ENCODE peak calls at places on chromosomes 11 and 22, in five cellular contexts. One of them, this sample, is unnamed.

GRCh38 chr22:28927526-28928089 is 44.2 kb downstream of the ZNRF3 start:
- DNase-seq in RWPE1: no peak
- DNase-seq in progenitor cell of endocrine pancreas: no peak
- DNase-seq in H1: no peak
- DNase-seq in epithelial cell of esophagus: no peak
- DNase-seq in this sample: no peak

GRCh38 chr22:20526628-20527355 is 19.4 kb downstream of the MED15 start:
- DNase-seq in RWPE1: no peak
- DNase-seq in progenitor cell of endocrine pancreas: no peak
- DNase-seq in H1: no peak
- DNase-seq in epithelial cell of esophagus: peak
- DNase-seq in this sample: no peak

GRCh38 chr22:17074648-17075002 is 10.2 kb upstream of the IL17RA start:
- DNase-seq in RWPE1: no peak
- DNase-seq in progenitor cell of endocrine pancreas: no peak
- DNase-seq in H1: no peak
- DNase-seq in epithelial cell of esophagus: no peak
- DNase-seq in this sample: no peak

GRCh38 chr22:38170469-38170868 is 11.2 kb downstream of the PLA2G6 start:
- DNase-seq in RWPE1: no peak
- DNase-seq in progenitor cell of endocrine pancreas: no peak
- DNase-seq in H1: no peak
- DNase-seq in epithelial cell of esophagus: no peak
- DNase-seq in this sample: no peak

GRCh38 chr11:11510939-11511338 is 110.9 kb downstream of the GALNT18 start:
- DNase-seq in RWPE1: no peak
- DNase-seq in progenitor cell of endocrine pancreas: no peak
- DNase-seq in H1: no peak
- DNase-seq in epithelial cell of esophagus: peak
- DNase-seq in this sample: no peak

GRCh38 chr11:15944460-15944859 is 411.9 kb downstream of the SOX6 start:
- DNase-seq in RWPE1: no peak
- DNase-seq in progenitor cell of endocrine pancreas: no peak
- DNase-seq in H1: peak
- DNase-seq in epithelial cell of esophagus: no peak
- DNase-seq in this sample: no peak

GRCh38 chr11:69060806-69061712 is 12.3 kb downstream of the TPCN2 start:
- DNase-seq in RWPE1: no peak
- DNase-seq in progenitor cell of endocrine pancreas: no peak
- DNase-seq in H1: no peak
- DNase-seq in epithelial cell of esophagus: no peak
- DNase-seq in this sample: no peak

GRCh38 chr11:13308704-13309103 is 31.1 kb downstream of the BMAL1 start:
- DNase-seq in RWPE1: no peak
- DNase-seq in progenitor cell of endocrine pancreas: no peak
- DNase-seq in H1: no peak
- DNase-seq in epithelial cell of esophagus: no peak
- DNase-seq in this sample: no peak

GRCh38 chr22:40960137-40960536 is 9.0 kb downstream of the RBX1 start:
- DNase-seq in RWPE1: no peak
- DNase-seq in progenitor cell of endocrine pancreas: no peak
- DNase-seq in H1: no peak
- DNase-seq in epithelial cell of esophagus: peak
- DNase-seq in this sample: no peak

GRCh38 chr11:132234878-132235277 is 864.5 kb downstream of the NTM start:
- DNase-seq in RWPE1: no peak
- DNase-seq in progenitor cell of endocrine pancreas: no peak
- DNase-seq in H1: no peak
- DNase-seq in epithelial cell of esophagus: peak
- DNase-seq in this sample: no peak

GRCh38 chr11:29129850-29130249 is 887.0 kb downstream of the KCNA4 start:
- DNase-seq in RWPE1: peak
- DNase-seq in progenitor cell of endocrine pancreas: no peak
- DNase-seq in H1: no peak
- DNase-seq in epithelial cell of esophagus: peak
- DNase-seq in this sample: no peak

GRCh38 chr11:130725417-130726233 is 190.7 kb downstream of the SNX19 start:
- DNase-seq in RWPE1: peak
- DNase-seq in progenitor cell of endocrine pancreas: no peak
- DNase-seq in H1: no peak
- DNase-seq in epithelial cell of esophagus: peak
- DNase-seq in this sample: no peak

GRCh38 chr11:8649361-8649760 is 33.1 kb downstream of the TRIM66 start:
- DNase-seq in RWPE1: peak
- DNase-seq in progenitor cell of endocrine pancreas: no peak
- DNase-seq in H1: no peak
- DNase-seq in epithelial cell of esophagus: peak
- DNase-seq in this sample: no peak

GRCh38 chr11:17395554-17395961 is 7.1 kb upstream of the KCNJ11 start:
- DNase-seq in RWPE1: no peak
- DNase-seq in progenitor cell of endocrine pancreas: no peak
- DNase-seq in H1: no peak
- DNase-seq in epithelial cell of esophagus: no peak
- DNase-seq in this sample: no peak

GRCh38 chr11:9759519-9760179 is 95.8 kb downstream of the SWAP70 start:
- DNase-seq in RWPE1: peak
- DNase-seq in progenitor cell of endocrine pancreas: no peak
- DNase-seq in H1: no peak
- DNase-seq in epithelial cell of esophagus: peak
- DNase-seq in this sample: peak

GRCh38 chr11:129117595-129118350 is 74.4 kb downstream of the ARHGAP32 start:
- DNase-seq in RWPE1: peak
- DNase-seq in progenitor cell of endocrine pancreas: no peak
- DNase-seq in H1: no peak
- DNase-seq in epithelial cell of esophagus: peak
- DNase-seq in this sample: no peak

GRCh38 chr11:72760543-72761400 is 8.6 kb upstream of the ARAP1 start:
- DNase-seq in RWPE1: no peak
- DNase-seq in progenitor cell of endocrine pancreas: no peak
- DNase-seq in H1: no peak
- DNase-seq in epithelial cell of esophagus: no peak
- DNase-seq in this sample: no peak

GRCh38 chr11:124194696-124195418 is 11.7 kb downstream of the OR10D3 start:
- DNase-seq in RWPE1: peak
- DNase-seq in progenitor cell of endocrine pancreas: no peak
- DNase-seq in H1: peak
- DNase-seq in epithelial cell of esophagus: peak
- DNase-seq in this sample: no peak

GRCh38 chr22:40410272-40410671 is 39.9 kb downstream of the SGSM3 start:
- DNase-seq in RWPE1: peak
- DNase-seq in progenitor cell of endocrine pancreas: no peak
- DNase-seq in H1: no peak
- DNase-seq in epithelial cell of esophagus: peak
- DNase-seq in this sample: no peak

GRCh38 chr22:35191412-35191811 is 65.9 kb upstream of the HMGXB4 start:
- DNase-seq in RWPE1: peak
- DNase-seq in progenitor cell of endocrine pancreas: no peak
- DNase-seq in H1: no peak
- DNase-seq in epithelial cell of esophagus: peak
- DNase-seq in this sample: no peak

GRCh38 chr11:2270322-2271076 is at the start of gene ASCL2:
- DNase-seq in RWPE1: no peak
- DNase-seq in progenitor cell of endocrine pancreas: no peak
- DNase-seq in H1: no peak
- DNase-seq in epithelial cell of esophagus: peak
- DNase-seq in this sample: peak

GRCh38 chr11:114131366-114131963 is 72.0 kb downstream of the ZBTB16 start:
- DNase-seq in RWPE1: no peak
- DNase-seq in progenitor cell of endocrine pancreas: no peak
- DNase-seq in H1: no peak
- DNase-seq in epithelial cell of esophagus: no peak
- DNase-seq in this sample: no peak

GRCh38 chr22:39349506-39349966 is 255 bp upstream of the SYNGR1 start:
- DNase-seq in RWPE1: no peak
- DNase-seq in progenitor cell of endocrine pancreas: peak
- DNase-seq in H1: peak
- DNase-seq in epithelial cell of esophagus: no peak
- DNase-seq in this sample: peak

GRCh38 chr11:14644396-14645246 is 1.0 kb downstream of the PDE3B start:
- DNase-seq in RWPE1: peak
- DNase-seq in progenitor cell of endocrine pancreas: peak
- DNase-seq in H1: peak
- DNase-seq in epithelial cell of esophagus: peak
- DNase-seq in this sample: peak

GRCh38 chr11:37280194-37280593 is 682.2 kb upstream of the RAG2 start:
- DNase-seq in RWPE1: no peak
- DNase-seq in progenitor cell of endocrine pancreas: no peak
- DNase-seq in H1: no peak
- DNase-seq in epithelial cell of esophagus: no peak
- DNase-seq in this sample: no peak

GRCh38 chr22:42627981-42628380 is 12.4 kb downstream of the ATP5MGL start:
- DNase-seq in RWPE1: no peak
- DNase-seq in progenitor cell of endocrine pancreas: no peak
- DNase-seq in H1: no peak
- DNase-seq in epithelial cell of esophagus: no peak
- DNase-seq in this sample: no peak

GRCh38 chr11:102494216-102494615 is 36.3 kb downstream of the MMP7 start:
- DNase-seq in RWPE1: peak
- DNase-seq in progenitor cell of endocrine pancreas: no peak
- DNase-seq in H1: no peak
- DNase-seq in epithelial cell of esophagus: peak
- DNase-seq in this sample: no peak

GRCh38 chr11:3616721-3617460 is 24.9 kb downstream of the ART5 start:
- DNase-seq in RWPE1: no peak
- DNase-seq in progenitor cell of endocrine pancreas: no peak
- DNase-seq in H1: no peak
- DNase-seq in epithelial cell of esophagus: no peak
- DNase-seq in this sample: no peak

GRCh38 chr11:58179648-58180047 is 9.2 kb upstream of the OR9Q2 start:
- DNase-seq in RWPE1: no peak
- DNase-seq in progenitor cell of endocrine pancreas: no peak
- DNase-seq in H1: no peak
- DNase-seq in epithelial cell of esophagus: no peak
- DNase-seq in this sample: no peak

GRCh38 chr11:111460752-111461305 is 51.4 kb downstream of the BTG4 start:
- DNase-seq in RWPE1: no peak
- DNase-seq in progenitor cell of endocrine pancreas: no peak
- DNase-seq in H1: no peak
- DNase-seq in epithelial cell of esophagus: no peak
- DNase-seq in this sample: no peak

GRCh38 chr11:101523193-101523592 is 60.6 kb downstream of the TRPC6 start:
- DNase-seq in RWPE1: no peak
- DNase-seq in progenitor cell of endocrine pancreas: no peak
- DNase-seq in H1: no peak
- DNase-seq in epithelial cell of esophagus: no peak
- DNase-seq in this sample: no peak

GRCh38 chr11:70378506-70379134 is 19.7 kb upstream of the CTTN start:
- DNase-seq in RWPE1: no peak
- DNase-seq in progenitor cell of endocrine pancreas: no peak
- DNase-seq in H1: no peak
- DNase-seq in epithelial cell of esophagus: no peak
- DNase-seq in this sample: no peak

GRCh38 chr22:26320469-26320868 is 108.6 kb upstream of the ASPHD2 start:
- DNase-seq in RWPE1: no peak
- DNase-seq in progenitor cell of endocrine pancreas: no peak
- DNase-seq in H1: no peak
- DNase-seq in epithelial cell of esophagus: no peak
- DNase-seq in this sample: no peak

GRCh38 chr11:71459076-71459766 is 6.2 kb downstream of the NADSYN1 start:
- DNase-seq in RWPE1: no peak
- DNase-seq in progenitor cell of endocrine pancreas: no peak
- DNase-seq in H1: no peak
- DNase-seq in epithelial cell of esophagus: no peak
- DNase-seq in this sample: no peak
- TF ChIP-seq CTCF in RWPE1: no peak
- TF ChIP-seq CTCF in progenitor cell of endocrine pancreas: no peak
- TF ChIP-seq CTCF in H1: no peak
- TF ChIP-seq CTCF in epithelial cell of esophagus: no peak
- TF ChIP-seq CTCF in this sample: no peak

GRCh38 chr11:76008474-76008873 is 193.5 kb downstream of the UVRAG start:
- DNase-seq in RWPE1: peak
- DNase-seq in progenitor cell of endocrine pancreas: no peak
- DNase-seq in H1: no peak
- DNase-seq in epithelial cell of esophagus: peak
- DNase-seq in this sample: no peak

GRCh38 chr11:76010051-76010450 is 195.0 kb downstream of the UVRAG start:
- DNase-seq in RWPE1: no peak
- DNase-seq in progenitor cell of endocrine pancreas: no peak
- DNase-seq in H1: no peak
- DNase-seq in epithelial cell of esophagus: no peak
- DNase-seq in this sample: no peak

GRCh38 chr11:76013526-76013925 is 192.8 kb downstream of the WNT11 start:
- DNase-seq in RWPE1: no peak
- DNase-seq in progenitor cell of endocrine pancreas: no peak
- DNase-seq in H1: no peak
- DNase-seq in epithelial cell of esophagus: no peak
- DNase-seq in this sample: no peak
- TF ChIP-seq CTCF in RWPE1: no peak
- TF ChIP-seq CTCF in progenitor cell of endocrine pancreas: no peak
- TF ChIP-seq CTCF in H1: no peak
- TF ChIP-seq CTCF in epithelial cell of esophagus: no peak
- TF ChIP-seq CTCF in this sample: no peak

GRCh38 chr11:122101625-122102291 is 14.3 kb downstream of the BLID start:
- DNase-seq in RWPE1: no peak
- DNase-seq in progenitor cell of endocrine pancreas: peak
- DNase-seq in H1: peak
- DNase-seq in epithelial cell of esophagus: peak
- DNase-seq in this sample: no peak
- TF ChIP-seq CTCF in RWPE1: no peak
- TF ChIP-seq CTCF in progenitor cell of endocrine pancreas: peak
- TF ChIP-seq CTCF in H1: peak
- TF ChIP-seq CTCF in epithelial cell of esophagus: peak
- TF ChIP-seq CTCF in this sample: no peak

GRCh38 chr11:78350101-78350645 is 67.4 kb downstream of the GAB2 start:
- DNase-seq in RWPE1: no peak
- DNase-seq in progenitor cell of endocrine pancreas: no peak
- DNase-seq in H1: no peak
- DNase-seq in epithelial cell of esophagus: no peak
- DNase-seq in this sample: no peak

GRCh38 chr11:78351193-78351592 is 66.4 kb downstream of the GAB2 start:
- DNase-seq in RWPE1: no peak
- DNase-seq in progenitor cell of endocrine pancreas: no peak
- DNase-seq in H1: no peak
- DNase-seq in epithelial cell of esophagus: no peak
- DNase-seq in this sample: no peak

GRCh38 chr11:78349614-78350013 is 68.0 kb downstream of the GAB2 start:
- DNase-seq in RWPE1: no peak
- DNase-seq in progenitor cell of endocrine pancreas: no peak
- DNase-seq in H1: no peak
- DNase-seq in epithelial cell of esophagus: no peak
- DNase-seq in this sample: no peak

GRCh38 chr11:78351979-78352731 is 65.5 kb downstream of the GAB2 start:
- DNase-seq in RWPE1: no peak
- DNase-seq in progenitor cell of endocrine pancreas: no peak
- DNase-seq in H1: no peak
- DNase-seq in epithelial cell of esophagus: no peak
- DNase-seq in this sample: no peak

DNA sequence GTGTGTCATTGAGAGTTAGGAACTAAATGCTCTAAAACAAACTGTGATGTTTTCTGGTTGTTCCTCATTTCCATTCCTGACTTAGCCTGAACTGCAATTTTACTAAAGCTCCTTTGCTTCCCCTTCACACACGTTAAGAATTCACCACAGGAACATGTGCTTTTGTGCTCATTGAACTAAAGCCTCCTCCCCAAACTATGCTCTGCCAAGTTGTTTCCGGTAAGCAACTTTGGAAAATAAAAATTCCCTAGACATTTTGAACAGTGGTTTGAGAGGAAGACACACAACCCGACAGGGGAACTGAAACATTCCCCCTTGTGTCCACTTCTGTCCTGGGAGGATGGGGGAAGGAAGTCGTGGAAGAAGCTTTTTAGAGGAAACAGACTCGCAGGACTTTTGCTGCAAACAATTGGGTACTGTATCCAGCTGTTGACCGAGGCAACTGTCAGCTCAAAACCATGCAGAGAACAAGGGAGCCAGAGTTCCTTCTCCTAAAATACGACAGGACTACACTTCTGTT is 66.9 kb downstream of the GAB2 start:
- DNase-seq in RWPE1: no peak
- DNase-seq in progenitor cell of endocrine pancreas: no peak
- DNase-seq in H1: no peak
- DNase-seq in epithelial cell of esophagus: no peak
- DNase-seq in this sample: no peak
- TF ChIP-seq CTCF in RWPE1: no peak
- TF ChIP-seq CTCF in progenitor cell of endocrine pancreas: no peak
- TF ChIP-seq CTCF in H1: no peak
- TF ChIP-seq CTCF in epithelial cell of esophagus: no peak
- TF ChIP-seq CTCF in this sample: no peak